ENCODE peak calls at places on chromosome 12, in five cellular contexts. One of them, this sample, is unnamed.

GRCh38 chr12:120529641-120530314 is 820 bp upstream of the COQ5 start:
- DNase-seq in dorsolateral prefrontal cortex: no peak
- DNase-seq in K562: no peak
- DNase-seq in heart left ventricle: no peak
- DNase-seq in SJSA1: peak; percentile 51
- DNase-seq in this sample: no peak

GRCh38 chr12:107091381-107091780 is 2.0 kb downstream of the CRY1 start:
- DNase-seq in dorsolateral prefrontal cortex: no peak
- DNase-seq in K562: no peak
- DNase-seq in heart left ventricle: no peak
- DNase-seq in SJSA1: peak; percentile 35
- DNase-seq in this sample: no peak

GRCh38 chr12:66119229-66119869 is 11.2 kb downstream of the LLPH start:
- DNase-seq in dorsolateral prefrontal cortex: no peak
- DNase-seq in K562: no peak
- DNase-seq in heart left ventricle: no peak
- DNase-seq in SJSA1: no peak
- DNase-seq in this sample: no peak

GRCh38 chr12:106598003-106598402 is 15.2 kb downstream of the RFX4 start:
- DNase-seq in dorsolateral prefrontal cortex: no peak
- DNase-seq in K562: no peak
- DNase-seq in heart left ventricle: no peak
- DNase-seq in SJSA1: no peak
- DNase-seq in this sample: no peak

GRCh38 chr12:6374028-6374780 is 1.2 kb downstream of the SCNN1A start:
- DNase-seq in dorsolateral prefrontal cortex: no peak
- DNase-seq in K562: no peak
- DNase-seq in heart left ventricle: no peak
- DNase-seq in SJSA1: no peak
- DNase-seq in this sample: no peak

GRCh38 chr12:120453977-120454376 is 7.7 kb downstream of the GATC start:
- DNase-seq in dorsolateral prefrontal cortex: no peak
- DNase-seq in K562: peak; percentile 47
- DNase-seq in heart left ventricle: no peak
- DNase-seq in SJSA1: no peak
- DNase-seq in this sample: no peak

GRCh38 chr12:108666326-108666995 is 32.8 kb upstream of the SELPLG start:
- DNase-seq in dorsolateral prefrontal cortex: no peak
- DNase-seq in K562: no peak
- DNase-seq in heart left ventricle: peak; percentile 68
- DNase-seq in SJSA1: no peak
- DNase-seq in this sample: peak; percentile 73

GRCh38 chr12:80271770-80272169 is 172.3 kb upstream of the PTPRQ start:
- DNase-seq in dorsolateral prefrontal cortex: no peak
- DNase-seq in K562: no peak
- DNase-seq in heart left ventricle: no peak
- DNase-seq in SJSA1: no peak
- DNase-seq in this sample: no peak

GRCh38 chr12:55642275-55643068 is 5.8 kb downstream of the OR10P1 start:
- DNase-seq in dorsolateral prefrontal cortex: no peak
- DNase-seq in K562: no peak
- DNase-seq in heart left ventricle: no peak
- DNase-seq in SJSA1: no peak
- DNase-seq in this sample: no peak

GRCh38 chr12:62862259-62862881 is 72.6 kb downstream of the PPM1H start:
- DNase-seq in dorsolateral prefrontal cortex: no peak
- DNase-seq in K562: no peak
- DNase-seq in heart left ventricle: no peak
- DNase-seq in SJSA1: peak; percentile 31
- DNase-seq in this sample: no peak

GRCh38 chr12:33876618-33877017 is 145.7 kb upstream of the ALG10 start:
- DNase-seq in dorsolateral prefrontal cortex: no peak
- DNase-seq in K562: no peak
- DNase-seq in heart left ventricle: no peak
- DNase-seq in SJSA1: no peak
- DNase-seq in this sample: no peak

GRCh38 chr12:126087692-126088091 is 1022.5 kb downstream of the AACS start:
- DNase-seq in dorsolateral prefrontal cortex: no peak
- DNase-seq in K562: no peak
- DNase-seq in heart left ventricle: no peak
- DNase-seq in SJSA1: no peak
- DNase-seq in this sample: no peak

GRCh38 chr12:76874491-76875190 is 4.2 kb downstream of the CSRP2 start:
- DNase-seq in dorsolateral prefrontal cortex: no peak
- DNase-seq in K562: no peak
- DNase-seq in heart left ventricle: no peak
- DNase-seq in SJSA1: no peak
- DNase-seq in this sample: no peak

GRCh38 chr12:76878899-76879709 is at the start of gene CSRP2:
- DNase-seq in dorsolateral prefrontal cortex: peak; percentile 74
- DNase-seq in K562: peak; percentile 90
- DNase-seq in heart left ventricle: peak; percentile 91
- DNase-seq in SJSA1: peak; percentile 95
- DNase-seq in this sample: peak; percentile 73

GRCh38 chr12:76874027-76874426 is 4.8 kb downstream of the CSRP2 start:
- DNase-seq in dorsolateral prefrontal cortex: no peak
- DNase-seq in K562: no peak
- DNase-seq in heart left ventricle: no peak
- DNase-seq in SJSA1: no peak
- DNase-seq in this sample: no peak

GRCh38 chr12:76878045-76878898 is 547 bp downstream of the CSRP2 start:
- DNase-seq in dorsolateral prefrontal cortex: no peak
- DNase-seq in K562: peak; percentile 34
- DNase-seq in heart left ventricle: no peak
- DNase-seq in SJSA1: no peak
- DNase-seq in this sample: no peak

DNA sequence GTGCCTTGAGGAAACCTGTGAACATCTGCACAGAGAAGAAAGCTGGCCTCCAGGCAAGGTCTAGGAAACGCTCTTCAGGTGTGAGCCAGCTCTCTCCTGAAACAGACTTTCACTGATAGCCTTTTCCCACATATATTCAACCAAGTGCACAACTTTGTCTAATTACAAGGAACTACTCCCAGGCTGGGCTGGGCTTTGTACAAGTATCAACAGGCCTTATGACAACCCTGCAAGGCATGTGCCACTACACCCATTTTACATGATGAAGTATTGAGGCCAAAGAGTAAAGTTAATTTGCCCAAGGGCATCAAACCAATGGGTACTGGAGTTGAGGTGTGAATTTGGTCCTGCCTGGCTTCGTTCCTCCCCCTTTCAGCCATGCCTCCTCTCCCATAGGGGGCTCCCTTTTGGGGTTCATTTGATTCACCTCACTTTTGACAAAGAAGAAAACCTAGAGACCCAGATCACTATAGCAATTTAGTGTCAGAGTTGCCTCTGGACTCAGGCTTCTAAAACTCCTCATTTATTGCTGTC is 2.1 kb downstream of the CSRP2 start:
- DNase-seq in dorsolateral prefrontal cortex: no peak
- DNase-seq in K562: no peak
- DNase-seq in heart left ventricle: no peak
- DNase-seq in SJSA1: no peak
- DNase-seq in this sample: no peak
- H3K4me3 ChIP-seq in dorsolateral prefrontal cortex: no peak overlapping the region
- H3K4me3 ChIP-seq in K562: no peak overlapping the region
- H3K4me3 ChIP-seq in heart left ventricle: no peak overlapping the region
- H3K4me3 ChIP-seq in SJSA1: no peak overlapping the region
- H3K4me3 ChIP-seq in this sample: no peak overlapping the region

DNA sequence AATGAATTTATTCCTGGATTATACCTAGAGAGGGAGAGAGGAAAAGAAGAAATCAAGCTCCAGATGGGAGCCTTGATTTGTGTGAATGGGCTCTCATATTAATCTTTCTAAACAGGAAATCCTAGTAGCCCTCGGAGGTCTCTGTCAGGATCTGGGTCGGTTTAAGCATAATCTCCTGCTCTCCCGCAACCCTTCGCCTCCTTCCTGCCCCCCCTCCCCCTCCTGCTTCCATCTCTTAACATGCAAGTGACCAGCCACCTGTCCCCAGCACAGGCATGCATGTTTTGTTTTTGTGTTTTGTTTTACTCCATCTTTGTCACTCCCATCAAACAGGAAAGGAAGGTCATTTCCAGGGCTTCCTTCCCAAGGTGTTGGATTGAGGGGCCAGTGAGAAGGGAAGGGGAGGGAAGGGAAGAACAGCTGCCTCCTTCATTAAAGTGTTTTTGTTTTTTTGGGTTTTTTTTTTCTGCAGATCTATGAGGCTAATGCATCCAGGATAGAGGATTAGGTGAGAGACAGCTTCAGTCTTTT is 4.8 kb upstream of the KCNA5 start:
- DNase-seq in dorsolateral prefrontal cortex: no peak
- DNase-seq in K562: no peak
- DNase-seq in heart left ventricle: no peak
- DNase-seq in SJSA1: no peak
- DNase-seq in this sample: no peak
- H3K27me3 ChIP-seq in dorsolateral prefrontal cortex: peaks cover 9% of the 10 kb centered on the region
- H3K27me3 ChIP-seq in K562: no peaks in the 10 kb centered on the region
- H3K27me3 ChIP-seq in heart left ventricle: peaks cover 7% of the 10 kb centered on the region
- H3K27me3 ChIP-seq in SJSA1: peaks cover 25% of the 10 kb centered on the region
- H3K27me3 ChIP-seq in this sample: peaks cover 3% of the 10 kb centered on the region

GRCh38 chr12:14394317-14395058 is 29.0 kb downstream of the ATF7IP start:
- DNase-seq in dorsolateral prefrontal cortex: no peak
- DNase-seq in K562: peak; percentile 51
- DNase-seq in heart left ventricle: no peak
- DNase-seq in SJSA1: peak; percentile 48
- DNase-seq in this sample: peak; percentile 29

GRCh38 chr12:14395059-14395778 is 29.7 kb downstream of the ATF7IP start:
- DNase-seq in dorsolateral prefrontal cortex: no peak
- DNase-seq in K562: no peak
- DNase-seq in heart left ventricle: no peak
- DNase-seq in SJSA1: no peak
- DNase-seq in this sample: no peak

GRCh38 chr12:14399871-14400270 is 34.4 kb downstream of the ATF7IP start:
- DNase-seq in dorsolateral prefrontal cortex: no peak
- DNase-seq in K562: no peak
- DNase-seq in heart left ventricle: no peak
- DNase-seq in SJSA1: no peak
- DNase-seq in this sample: no peak

GRCh38 chr12:14393736-14394135 is 28.3 kb downstream of the ATF7IP start:
- DNase-seq in dorsolateral prefrontal cortex: no peak
- DNase-seq in K562: no peak
- DNase-seq in heart left ventricle: no peak
- DNase-seq in SJSA1: no peak
- DNase-seq in this sample: no peak

GRCh38 chr12:14396071-14396470 is 30.6 kb downstream of the ATF7IP start:
- DNase-seq in dorsolateral prefrontal cortex: no peak
- DNase-seq in K562: no peak
- DNase-seq in heart left ventricle: no peak
- DNase-seq in SJSA1: no peak
- DNase-seq in this sample: no peak
- H3K27ac ChIP-seq in dorsolateral prefrontal cortex: no peak overlapping the region
- H3K27ac ChIP-seq in K562: peak overlapping the region; percentile 25
- H3K27ac ChIP-seq in heart left ventricle: peak overlapping the region; percentile 66
- H3K27ac ChIP-seq in SJSA1: no peak overlapping the region
- H3K27ac ChIP-seq in this sample: no peak overlapping the region

GRCh38 chr12:124746649-124747425 is 116.8 kb downstream of the SCARB1 start:
- DNase-seq in dorsolateral prefrontal cortex: no peak
- DNase-seq in K562: no peak
- DNase-seq in heart left ventricle: no peak
- DNase-seq in SJSA1: no peak
- DNase-seq in this sample: no peak
- H3K4me3 ChIP-seq in dorsolateral prefrontal cortex: no peak overlapping the region
- H3K4me3 ChIP-seq in K562: no peak overlapping the region
- H3K4me3 ChIP-seq in heart left ventricle: no peak overlapping the region
- H3K4me3 ChIP-seq in SJSA1: no peak overlapping the region
- H3K4me3 ChIP-seq in this sample: no peak overlapping the region

DNA sequence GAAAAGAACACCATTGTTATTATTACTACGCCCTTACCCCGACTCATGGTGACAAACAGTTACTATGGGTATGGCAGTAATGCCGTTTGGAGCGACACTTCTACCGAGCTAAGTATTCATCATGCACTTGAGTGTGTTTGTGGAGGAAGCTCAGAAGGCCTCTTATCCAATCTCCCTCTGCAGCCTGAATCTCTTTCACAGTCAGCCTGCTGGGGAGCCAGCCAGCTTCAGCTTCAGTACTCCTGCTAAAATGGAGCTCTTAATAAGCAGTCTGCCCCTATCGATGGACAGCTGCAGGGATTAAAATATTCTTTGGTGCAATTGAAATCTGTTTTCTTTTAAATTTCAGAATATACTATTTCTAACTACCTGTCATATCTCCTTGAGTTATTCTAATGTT is 24.7 kb upstream of the ATP5MC2 start:
- DNase-seq in dorsolateral prefrontal cortex: no peak
- DNase-seq in K562: no peak
- DNase-seq in heart left ventricle: no peak
- DNase-seq in SJSA1: no peak
- DNase-seq in this sample: no peak
- H3K27me3 ChIP-seq in dorsolateral prefrontal cortex: peaks cover 7% of the 10 kb centered on the region
- H3K27me3 ChIP-seq in K562: peaks cover 52% of the 10 kb centered on the region
- H3K27me3 ChIP-seq in heart left ventricle: peaks cover 31% of the 10 kb centered on the region
- H3K27me3 ChIP-seq in SJSA1: peaks cover 52% of the 10 kb centered on the region
- H3K27me3 ChIP-seq in this sample: peaks cover 17% of the 10 kb centered on the region